ENCODE peak calls at places on chromosomes 2 and 18, in four cellular contexts. J is breast epithelium; G is CD8-positive, alpha-beta T cell; R is HCT116. I is an unnamed sample.

GRCh38 chr2:6526093-6526824 is 339.4 kb downstream of the CMPK2 start:
- DNase-seq in J (no peak), G (no peak), R (peak; percentile 13), I (peak; percentile 12)

GRCh38 chr18:13218376-13219011 is at the start of gene LDLRAD4:
- DNase-seq in J (no peak), G (peak; percentile 72), R (no peak), I (no peak)

GRCh38 chr2:215758691-215759090 is 254.7 kb downstream of the MREG start:
- DNase-seq in J (no peak), G (no peak), R (no peak), I (no peak)

GRCh38 chr2:5690718-5691658 is 1.2 kb upstream of the SOX11 start:
- DNase-seq in J (no peak), G (no peak), R (no peak), I (no peak)

GRCh38 chr2:41241325-41242000 is 789.6 kb upstream of the SLC8A1 start:
- DNase-seq in J (no peak), G (no peak), R (no peak), I (no peak)

GRCh38 chr2:25023333-25023732 is 18.5 kb upstream of the EFR3B start:
- DNase-seq in J (no peak), G (no peak), R (no peak), I (no peak)

GRCh38 chr2:131004446-131005209 is 88.6 kb downstream of the FAM168B start:
- DNase-seq in J (no peak), G (no peak), R (no peak), I (no peak)

GRCh38 chr2:179817181-179817841 is 44.1 kb downstream of the ZNF385B start:
- DNase-seq in J (no peak), G (no peak), R (peak; percentile 13), I (peak; percentile 1)

GRCh38 chr2:97704989-97705388 is 8.4 kb upstream of the ZAP70 start:
- DNase-seq in J (no peak), G (no peak), R (no peak), I (no peak)

GRCh38 chr2:133568172-133568571 is at the start of gene NCKAP5:
- DNase-seq in J (no peak), G (no peak), R (no peak), I (no peak)

GRCh38 chr2:43233218-43234212 is 7.1 kb upstream of the ZFP36L2 start:
- DNase-seq in J (no peak), G (no peak), R (no peak), I (no peak)

GRCh38 chr2:39488450-39488849 is 51.4 kb upstream of the MAP4K3 start:
- DNase-seq in J (no peak), G (no peak), R (no peak), I (no peak)

GRCh38 chr2:28394331-28394877 is 1.7 kb downstream of the FOSL2 start:
- DNase-seq in J (peak; percentile 78), G (no peak), R (no peak), I (no peak)

GRCh38 chr2:188403676-188404075 is 112.0 kb downstream of the GULP1 start:
- DNase-seq in J (no peak), G (no peak), R (no peak), I (no peak)

GRCh38 chr2:47174731-47175361 is 19.7 kb upstream of the STPG4 start:
- DNase-seq in J (peak; percentile 90), G (no peak), R (peak; percentile 52), I (peak; percentile 57)

GRCh38 chr18:49617846-49618245 is 56.0 kb downstream of the LIPG start:
- DNase-seq in J (no peak), G (no peak), R (no peak), I (no peak)

GRCh38 chr2:191636235-191636543 is 41.7 kb upstream of the NABP1 start:
- DNase-seq in J (no peak), G (no peak), R (peak; percentile 54), I (peak; percentile 42)

GRCh38 chr2:11420190-11420589 is 45.8 kb downstream of the E2F6 start:
- DNase-seq in J (no peak), G (no peak), R (no peak), I (no peak)

GRCh38 chr2:17915811-17916523 is 37.5 kb downstream of the KCNS3 start:
- DNase-seq in J (no peak), G (no peak), R (no peak), I (no peak)

GRCh38 chr2:1628893-1629292 is 115.4 kb downstream of the PXDN start:
- DNase-seq in J (peak; percentile 80), G (no peak), R (no peak), I (peak; percentile 34)

GRCh38 chr2:44275915-44276279 is 617 bp downstream of the SLC3A1 start:
- DNase-seq in J (no peak), G (no peak), R (no peak), I (peak; percentile 18)

GRCh38 chr2:236626391-236627150 is 56.9 kb downstream of the ACKR3 start:
- DNase-seq in J (no peak), G (no peak), R (no peak), I (no peak)

GRCh38 chr18:68103561-68103960 is 587.0 kb upstream of the DSEL start:
- DNase-seq in J (no peak), G (no peak), R (no peak), I (no peak)

GRCh38 chr2:111117666-111118454 is 2.9 kb upstream of the BCL2L11 start:
- DNase-seq in J (peak; percentile 32), G (peak; percentile 54), R (no peak), I (no peak)

GRCh38 chr18:62637807-62638687 is 77.3 kb upstream of the PHLPP1 start:
- DNase-seq in J (no peak), G (peak; percentile 57), R (peak; percentile 44), I (no peak)

DNA sequence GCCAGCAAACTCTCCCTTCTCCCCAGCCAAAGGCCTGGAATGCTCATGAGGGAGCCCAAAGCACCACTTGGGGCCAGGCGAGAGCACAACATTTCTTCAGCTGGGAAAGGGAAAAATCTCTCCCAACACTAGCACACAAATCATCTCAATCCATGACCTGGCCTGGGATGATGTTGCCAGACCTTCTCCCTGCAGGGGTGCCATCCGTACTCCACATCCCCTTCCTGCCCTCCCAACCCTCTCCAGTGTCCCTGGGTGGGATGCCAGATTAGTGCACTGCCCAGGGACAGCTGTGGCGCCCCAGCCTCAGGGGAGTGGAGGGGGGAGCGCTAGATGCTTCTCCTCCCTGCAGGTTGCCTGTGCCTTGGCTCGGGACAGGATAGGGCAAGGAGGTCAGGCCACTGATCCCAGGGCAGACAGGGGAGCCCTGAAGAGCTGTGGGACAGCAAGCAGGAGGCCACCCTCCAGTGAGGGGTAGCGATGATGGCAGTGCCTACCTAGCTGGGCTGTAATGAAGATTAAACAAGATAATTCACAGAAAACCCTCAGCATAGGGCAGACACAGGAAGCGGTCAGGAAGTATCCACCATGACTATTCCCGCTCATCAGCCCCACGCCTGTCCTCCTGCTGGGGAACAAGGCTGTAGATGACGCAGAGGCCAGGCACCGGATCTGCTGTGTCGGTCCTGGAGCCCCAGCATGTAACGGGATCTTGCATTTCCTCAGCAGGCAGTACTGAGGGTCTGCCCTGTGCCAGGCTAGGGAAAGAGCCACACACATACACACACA is 31.1 kb downstream of the SERTAD2 start:
- DNase-seq in J (no peak), G (peak; percentile 46), R (no peak), I (no peak)
- TF ChIP-seq CTCF in J (no peak), G (no peak), R (no peak), I (no peak)

DNA sequence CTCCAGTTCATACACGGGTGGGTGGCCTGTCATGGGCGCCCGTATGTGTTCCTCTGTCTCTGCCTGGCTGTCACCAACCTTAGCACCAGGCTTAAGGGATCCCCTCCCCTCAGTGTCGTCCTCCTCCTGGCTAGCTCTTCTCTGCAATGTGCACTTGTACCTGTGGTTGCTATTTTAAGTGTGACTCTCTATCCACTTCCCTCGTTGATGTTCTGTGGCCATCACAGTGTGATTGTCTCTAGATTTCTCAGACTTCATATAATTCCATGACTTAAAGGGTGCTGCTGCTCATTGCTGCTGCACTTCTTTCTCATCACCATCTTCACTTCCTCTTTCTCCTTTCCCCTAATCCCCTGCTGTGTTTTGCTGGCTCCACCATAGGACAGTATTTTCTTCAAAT is 143.4 kb downstream of the EML6 start:
- DNase-seq in J (no peak), G (no peak), R (no peak), I (no peak)
- H3K27ac ChIP-seq in J (no peak overlapping the region), G (no peak overlapping the region), R (no peak overlapping the region), I (no peak overlapping the region)

GRCh38 chr2:231398585-231398984 is 3.1 kb downstream of the B3GNT7 start:
- DNase-seq in J (no peak), G (no peak), R (no peak), I (no peak)
- TF ChIP-seq CTCF in J (no peak), G (no peak), R (no peak), I (no peak)

GRCh38 chr2:119113489-119113770 is 45.1 kb downstream of the C1QL2 start:
- DNase-seq in J (no peak), G (peak; percentile 15), R (no peak), I (no peak)
- H3K27ac ChIP-seq in J (no peak overlapping the region), G (no peak overlapping the region), R (no peak overlapping the region), I (no peak overlapping the region)

GRCh38 chr2:69209482-69209881 is 177.5 kb downstream of the GFPT1 start:
- DNase-seq in J (no peak), G (no peak), R (no peak), I (no peak)

GRCh38 chr2:69205491-69205890 is 181.5 kb downstream of the GFPT1 start:
- DNase-seq in J (no peak), G (no peak), R (no peak), I (no peak)

GRCh38 chr2:69211111-69211510 is 175.9 kb downstream of the GFPT1 start:
- DNase-seq in J (no peak), G (no peak), R (no peak), I (no peak)

GRCh38 chr2:69210386-69210785 is 176.6 kb downstream of the GFPT1 start:
- DNase-seq in J (no peak), G (no peak), R (no peak), I (no peak)

DNA sequence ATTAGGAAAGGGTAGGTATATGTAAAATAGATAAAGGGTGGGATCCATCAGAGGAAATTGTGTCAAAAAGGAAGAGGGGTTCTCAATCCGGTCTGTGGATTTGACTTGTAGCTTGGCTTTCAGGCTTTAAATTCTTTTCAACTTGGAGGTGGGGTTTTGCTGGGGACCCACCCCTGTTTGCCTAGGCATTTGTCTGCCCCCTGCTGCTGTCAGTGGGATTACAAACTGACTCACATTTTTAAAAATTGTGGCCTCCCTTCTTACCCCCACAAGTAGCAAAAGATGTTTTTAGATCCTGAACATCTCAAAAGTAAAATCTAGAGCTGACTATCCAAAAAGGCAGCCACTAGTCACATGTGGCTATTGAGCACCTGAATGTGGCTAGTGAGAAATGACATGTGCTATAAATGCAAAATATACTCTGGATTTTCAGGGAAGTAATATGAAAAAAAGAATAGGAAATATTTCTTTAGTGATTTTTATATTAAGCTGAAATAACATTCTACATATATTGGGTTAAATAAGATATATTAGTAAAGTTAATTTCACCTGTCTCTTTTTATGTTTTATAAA is 178.9 kb downstream of the GFPT1 start:
- DNase-seq in J (no peak), G (no peak), R (no peak), I (no peak)
- TF ChIP-seq CTCF in J (no peak), G (no peak), R (no peak), I (no peak)

I was measured in RWPE1.